ENCODE peak calls at places on chromosomes 12 and 14, in five cellular contexts. F, P, E, Y and N are unnamed samples.

GRCh38 chr12:90311561-90311960 is 602.9 kb upstream of the ATP2B1 start:
- DNase-seq in P (no peak), Y (no peak), F (no peak), E (no peak), N (no peak)

GRCh38 chr12:109930028-109930800 is 30.1 kb downstream of the TCHP start:
- DNase-seq in E (no peak), P (no peak), F (no peak), Y (no peak), N (no peak)

GRCh38 chr12:46209914-46210834 is 58.7 kb downstream of the SLC38A1 start:
- DNase-seq in F (no peak), P (no peak), E (peak; percentile 75), Y (no peak), N (no peak)

GRCh38 chr12:88743946-88744685 is 163.8 kb upstream of the KITLG start:
- DNase-seq in P (no peak), F (no peak), E (no peak), Y (no peak), N (no peak)

GRCh38 chr12:67988600-67988999 is 647 bp upstream of the IFNG-AS1 start:
- DNase-seq in E (no peak), Y (no peak), P (peak; percentile 12), F (no peak), N (no peak)

GRCh38 chr12:25249951-25250738 is 584 bp downstream of the KRAS start:
- DNase-seq in Y (peak; percentile 53), E (peak; percentile 54), P (peak; percentile 67), F (no peak), N (peak; percentile 52)

GRCh38 chr14:100165825-100166520 is 6.5 kb upstream of the DEGS2 start:
- DNase-seq in F (no peak), P (no peak), E (no peak), Y (no peak), N (no peak)

GRCh38 chr14:75428230-75429104 is 645 bp downstream of the JDP2 start:
- DNase-seq in F (no peak), Y (peak; percentile 9), E (no peak), P (no peak), N (no peak)

GRCh38 chr12:52228931-52229330 is 4.1 kb upstream of the KRT7 start:
- DNase-seq in E (no peak), Y (no peak), F (no peak), P (no peak), N (no peak)

GRCh38 chr12:100544165-100544564 is 29.3 kb upstream of the GAS2L3 start:
- DNase-seq in F (no peak), Y (no peak), E (no peak), P (no peak), N (no peak)

GRCh38 chr14:53964249-53964648 is 7.6 kb upstream of the BMP4 start:
- DNase-seq in Y (no peak), F (no peak), E (no peak), P (no peak), N (no peak)

GRCh38 chr14:52272375-52272774 is 4.9 kb downstream of the PTGDR start:
- DNase-seq in Y (peak; percentile 53), F (no peak), E (no peak), P (peak; percentile 33), N (no peak)

GRCh38 chr14:49767473-49768300 is at the start of gene KLHDC2:
- DNase-seq in F (peak; percentile 96), P (peak; percentile 91), Y (peak; percentile 92), E (peak; percentile 90), N (peak; percentile 68)

GRCh38 chr12:117360551-117361311 is 695 bp downstream of the NOS1 start:
- DNase-seq in P (no peak), Y (peak; percentile 18), E (no peak), F (no peak), N (no peak)